ENCODE peak calls at places on chromosomes 2 and 18, in six cellular contexts. E is transverse colon, G is AG04450, I is thyroid gland, T is uterus, B is heart left ventricle. V is an unnamed sample. For H3K27me3, the result is how much of the 10 kb centered on the place peaks cover.

GRCh38 chr2:94986392-94986963 is 39.0 kb upstream of the MAL start:
- DNase-seq in E (peak), G (peak), I (peak), T (no peak), B (no peak), V (peak)

GRCh38 chr2:113240915-113241911 is 37.5 kb downstream of the PAX8 start:
- DNase-seq in E (peak), G (peak), I (peak), T (peak), B (no peak), V (no peak)

GRCh38 chr18:27423581-27423980 is 238.5 kb upstream of the CHST9 start:
- DNase-seq in E (no peak), G (no peak), I (no peak), T (no peak), B (no peak), V (no peak)

GRCh38 chr2:79776461-79777146 is 263.8 kb downstream of the CTNNA2 start:
- DNase-seq in E (no peak), G (no peak), I (no peak), T (no peak), B (no peak), V (no peak)

GRCh38 chr2:834233-834632 is 116.4 kb upstream of the SNTG2 start:
- DNase-seq in E (no peak), G (no peak), I (no peak), T (no peak), B (no peak), V (no peak)

GRCh38 chr2:73998451-73998850 is 13.7 kb downstream of the TET3 start:
- DNase-seq in E (no peak), G (no peak), I (no peak), T (no peak), B (no peak), V (no peak)

GRCh38 chr2:236782938-236783337 is 213.3 kb downstream of the ACKR3 start:
- DNase-seq in E (no peak), G (no peak), I (no peak), T (no peak), B (no peak), V (no peak)

GRCh38 chr18:74734013-74734444 is 136.4 kb downstream of the ZNF407 start:
- DNase-seq in E (no peak), G (no peak), I (no peak), T (no peak), B (no peak), V (no peak)

GRCh38 chr18:69402219-69402989 is 1.7 kb downstream of the DOK6 start:
- DNase-seq in E (no peak), G (no peak), I (peak), T (no peak), B (no peak), V (no peak)

GRCh38 chr2:162221064-162221463 is 22.2 kb downstream of the FAP start:
- DNase-seq in E (peak), G (no peak), I (peak), T (peak), B (peak), V (peak)

GRCh38 chr18:23703057-23703986 is 14.1 kb downstream of the LAMA3 start:
- DNase-seq in E (no peak), G (peak), I (no peak), T (no peak), B (no peak), V (no peak)

GRCh38 chr2:20561703-20562454 is 89.0 kb downstream of the HS1BP3 start:
- DNase-seq in E (no peak), G (no peak), I (no peak), T (peak), B (no peak), V (no peak)

GRCh38 chr2:54866868-54867267 is 143.4 kb downstream of the EML6 start:
- DNase-seq in E (no peak), G (no peak), I (no peak), T (no peak), B (no peak), V (no peak)

GRCh38 chr2:100178085-100178788 is 35.8 kb upstream of the AFF3 start:
- DNase-seq in E (no peak), G (no peak), I (peak), T (no peak), B (no peak), V (peak)

GRCh38 chr2:170965446-170966225 is 36.6 kb downstream of the GORASP2 start:
- DNase-seq in E (no peak), G (no peak), I (no peak), T (no peak), B (no peak), V (no peak)

GRCh38 chr2:106885981-106886915 is at the start of gene ST6GAL2:
- DNase-seq in E (no peak), G (no peak), I (peak), T (no peak), B (no peak), V (no peak)

GRCh38 chr2:73290049-73290839 is 3.1 kb downstream of the EGR4 start:
- DNase-seq in E (peak), G (no peak), I (no peak), T (no peak), B (no peak), V (peak)

GRCh38 chr2:30702694-30703093 is 104.6 kb downstream of the CAPN13 start:
- DNase-seq in E (no peak), G (no peak), I (no peak), T (no peak), B (peak), V (no peak)

GRCh38 chr2:25794544-25795276 is 83.6 kb downstream of the ASXL2 start:
- DNase-seq in E (no peak), G (no peak), I (no peak), T (no peak), B (no peak), V (peak)

GRCh38 chr2:20457027-20457426 is 10.2 kb downstream of the RHOB start:
- DNase-seq in E (no peak), G (no peak), I (no peak), T (no peak), B (no peak), V (no peak)

GRCh38 chr2:128643221-128644065 is 324.8 kb upstream of the HS6ST1 start:
- DNase-seq in E (no peak), G (no peak), I (no peak), T (no peak), B (peak), V (no peak)

GRCh38 chr2:38748391-38748790 is 2.8 kb downstream of the SRSF7 start:
- DNase-seq in E (no peak), G (no peak), I (no peak), T (no peak), B (no peak), V (no peak)

GRCh38 chr2:224466315-224466714 is 64.4 kb upstream of the FAM124B start:
- DNase-seq in E (no peak), G (no peak), I (no peak), T (no peak), B (no peak), V (no peak)

GRCh38 chr2:1595274-1595673 is 149.0 kb downstream of the PXDN start:
- DNase-seq in E (no peak), G (no peak), I (no peak), T (no peak), B (no peak), V (no peak)

GRCh38 chr2:238294046-238294392 is 5.6 kb upstream of the PER2 start:
- DNase-seq in E (no peak), G (no peak), I (no peak), T (no peak), B (no peak), V (no peak)

GRCh38 chr2:199457147-199458016 is at the start of gene SATB2:
- DNase-seq in E (peak), G (no peak), I (no peak), T (no peak), B (no peak), V (peak)

GRCh38 chr2:212549463-212549862 is 10.9 kb upstream of the ERBB4 start:
- DNase-seq in E (no peak), G (no peak), I (no peak), T (no peak), B (no peak), V (no peak)

GRCh38 chr2:46368416-46368815 is 71.2 kb downstream of the EPAS1 start:
- DNase-seq in E (no peak), G (no peak), I (no peak), T (no peak), B (no peak), V (no peak)

GRCh38 chr2:74740395-74741075 is 86.5 kb downstream of the SEMA4F start:
- DNase-seq in E (peak), G (peak), I (no peak), T (no peak), B (peak), V (no peak)

GRCh38 chr2:25323042-25323514 is 18.6 kb downstream of the DNMT3A start:
- DNase-seq in E (no peak), G (no peak), I (no peak), T (no peak), B (no peak), V (no peak)

GRCh38 chr2:66428986-66429612 is 5.8 kb upstream of the MEIS1 start:
- DNase-seq in E (no peak), G (no peak), I (no peak), T (no peak), B (no peak), V (peak)

GRCh38 chr2:157236404-157236803 is 21.1 kb upstream of the GALNT5 start:
- DNase-seq in E (no peak), G (no peak), I (no peak), T (no peak), B (no peak), V (no peak)

GRCh38 chr18:11909597-11910026 is 1.5 kb upstream of the MPPE1 start:
- DNase-seq in E (no peak), G (no peak), I (no peak), T (no peak), B (no peak), V (peak)

GRCh38 chr2:121567957-121568409 is 37.3 kb downstream of the RNU4ATAC start:
- DNase-seq in E (no peak), G (no peak), I (no peak), T (no peak), B (no peak), V (no peak)

GRCh38 chr2:237128026-237128703 is 42.5 kb downstream of the COPS8 start:
- DNase-seq in E (peak), G (peak), I (peak), T (peak), B (peak), V (no peak)

GRCh38 chr2:176163655-176164021 is 6.5 kb downstream of the HOXD3 start:
- DNase-seq in E (no peak), G (no peak), I (no peak), T (no peak), B (no peak), V (no peak)

GRCh38 chr2:176164803-176165597 is 7.9 kb downstream of the HOXD3 start:
- DNase-seq in E (no peak), G (no peak), I (no peak), T (peak), B (no peak), V (no peak)

GRCh38 chr2:176165598-176166055 is 8.5 kb downstream of the HOXD3 start:
- DNase-seq in E (no peak), G (no peak), I (no peak), T (no peak), B (no peak), V (no peak)

GRCh38 chr2:176162911-176163654 is 6.0 kb downstream of the HOXD3 start:
- DNase-seq in E (no peak), G (no peak), I (no peak), T (no peak), B (no peak), V (no peak)

DNA sequence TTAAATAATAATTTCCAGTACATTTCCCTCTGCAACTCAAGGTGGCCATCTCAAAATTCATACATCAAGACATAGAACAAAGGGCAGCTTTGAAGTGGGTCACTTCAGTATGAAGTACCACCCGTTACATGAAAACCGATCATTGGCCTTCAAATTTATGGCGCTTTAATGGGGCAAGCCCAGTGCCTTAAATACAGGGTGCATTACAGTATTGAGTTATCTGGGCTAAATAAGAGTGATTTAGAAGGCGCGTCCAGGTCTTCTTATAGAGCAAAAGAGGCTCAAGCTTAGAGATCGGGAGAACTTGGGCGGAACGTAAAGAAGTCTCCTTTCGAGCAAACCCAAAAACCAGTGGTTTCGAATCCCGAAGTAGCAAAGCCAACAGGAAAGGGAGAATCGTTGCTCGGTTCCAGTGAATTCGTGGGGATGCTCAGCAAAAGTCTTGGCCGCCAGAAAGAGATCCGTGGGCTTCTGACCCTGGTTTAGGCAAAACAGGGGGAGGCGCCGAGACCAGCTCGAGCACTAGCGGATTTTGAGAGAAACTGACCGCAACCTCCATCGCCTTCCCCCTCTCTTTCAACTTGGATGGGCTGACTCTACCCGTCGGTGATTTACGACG is 7.2 kb downstream of the HOXD3 start:
- DNase-seq in E (no peak), G (no peak), I (no peak), T (no peak), B (no peak), V (no peak)
- H3K27me3 ChIP-seq in E (half or more), G (half or more), I (half or more), T (under half), B (half or more), V (under half)

DNA sequence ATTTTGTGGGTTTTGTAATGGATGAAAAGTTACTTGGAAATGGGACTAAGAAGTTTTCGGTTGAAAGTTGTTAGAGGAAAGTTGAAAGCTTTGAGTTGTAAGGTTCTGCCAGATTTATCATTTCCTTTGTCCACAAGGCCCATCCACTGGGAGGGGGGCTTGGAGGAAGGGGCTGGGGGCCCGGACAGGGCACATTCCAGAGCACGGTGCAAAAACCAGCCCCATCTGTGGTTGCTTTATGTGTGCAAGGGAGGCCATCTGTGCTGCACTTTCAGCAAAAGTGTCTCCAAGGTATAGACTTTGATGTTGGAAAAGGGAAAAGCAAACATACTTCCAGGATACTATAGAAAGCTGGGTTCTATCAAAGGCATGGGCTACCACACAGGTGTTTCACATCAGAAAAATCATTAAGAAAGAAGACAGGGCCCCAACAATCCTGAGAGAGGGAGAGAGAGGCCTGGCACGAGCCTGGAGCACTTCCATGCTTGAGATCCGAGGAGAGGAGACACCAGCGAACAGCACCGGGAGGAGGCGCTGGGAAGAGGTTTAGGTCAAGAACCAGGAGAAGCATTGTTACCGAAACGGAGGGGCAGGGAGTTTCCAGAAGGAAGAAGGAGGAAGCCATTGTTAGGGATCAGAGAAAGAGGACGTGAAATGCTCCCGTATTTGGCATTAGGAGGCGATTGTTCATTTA is 244.6 kb downstream of the KLHL29 start:
- DNase-seq in E (no peak), G (no peak), I (no peak), T (no peak), B (no peak), V (no peak)
- H3K27ac ChIP-seq in E (no peak), G (no peak), I (no peak), T (no peak), B (no peak), V (no peak)

GRCh38 chr18:22536558-22536957 is 118.8 kb upstream of the CTAGE1 start:
- DNase-seq in E (no peak), G (no peak), I (no peak), T (no peak), B (no peak), V (no peak)

GRCh38 chr18:22538463-22538862 is 120.7 kb upstream of the CTAGE1 start:
- DNase-seq in E (no peak), G (no peak), I (peak), T (no peak), B (peak), V (no peak)

GRCh38 chr18:22542400-22542835 is 124.7 kb upstream of the CTAGE1 start:
- DNase-seq in E (no peak), G (no peak), I (peak), T (peak), B (peak), V (no peak)

GRCh38 chr18:22541232-22541631 is 123.5 kb upstream of the CTAGE1 start:
- DNase-seq in E (no peak), G (no peak), I (no peak), T (no peak), B (no peak), V (no peak)

DNA sequence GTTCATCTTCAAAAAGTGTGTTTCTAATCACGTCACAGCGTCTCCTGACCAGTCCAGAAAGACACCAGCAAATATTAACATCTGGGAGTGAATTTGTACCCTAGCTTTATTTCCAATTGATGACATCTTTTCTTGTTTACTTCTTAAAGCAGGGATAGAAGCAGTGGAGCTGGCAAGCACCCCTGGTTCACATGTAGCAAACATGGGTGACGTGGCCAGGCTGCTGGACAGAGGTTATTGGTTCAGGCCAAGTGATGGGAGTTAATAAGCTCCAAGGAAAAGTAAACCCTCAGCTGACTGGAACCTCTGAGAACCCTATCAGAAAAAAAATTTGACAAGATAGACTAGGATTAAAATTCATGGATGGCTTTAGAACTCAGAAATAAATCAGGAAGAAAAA is 121.3 kb upstream of the CTAGE1 start:
- DNase-seq in E (no peak), G (no peak), I (peak), T (peak), B (no peak), V (no peak)
- H3K27me3 ChIP-seq in E (under half), G (under half), I (under half), T (under half), B (under half), V (under half)

GRCh38 chr2:71072492-71072891 is 4.0 kb downstream of the NAGK start:
- DNase-seq in E (no peak), G (no peak), I (no peak), T (no peak), B (no peak), V (no peak)
- H3K27ac ChIP-seq in E (peak), G (no peak), I (no peak), T (no peak), B (no peak), V (peak)

DNA sequence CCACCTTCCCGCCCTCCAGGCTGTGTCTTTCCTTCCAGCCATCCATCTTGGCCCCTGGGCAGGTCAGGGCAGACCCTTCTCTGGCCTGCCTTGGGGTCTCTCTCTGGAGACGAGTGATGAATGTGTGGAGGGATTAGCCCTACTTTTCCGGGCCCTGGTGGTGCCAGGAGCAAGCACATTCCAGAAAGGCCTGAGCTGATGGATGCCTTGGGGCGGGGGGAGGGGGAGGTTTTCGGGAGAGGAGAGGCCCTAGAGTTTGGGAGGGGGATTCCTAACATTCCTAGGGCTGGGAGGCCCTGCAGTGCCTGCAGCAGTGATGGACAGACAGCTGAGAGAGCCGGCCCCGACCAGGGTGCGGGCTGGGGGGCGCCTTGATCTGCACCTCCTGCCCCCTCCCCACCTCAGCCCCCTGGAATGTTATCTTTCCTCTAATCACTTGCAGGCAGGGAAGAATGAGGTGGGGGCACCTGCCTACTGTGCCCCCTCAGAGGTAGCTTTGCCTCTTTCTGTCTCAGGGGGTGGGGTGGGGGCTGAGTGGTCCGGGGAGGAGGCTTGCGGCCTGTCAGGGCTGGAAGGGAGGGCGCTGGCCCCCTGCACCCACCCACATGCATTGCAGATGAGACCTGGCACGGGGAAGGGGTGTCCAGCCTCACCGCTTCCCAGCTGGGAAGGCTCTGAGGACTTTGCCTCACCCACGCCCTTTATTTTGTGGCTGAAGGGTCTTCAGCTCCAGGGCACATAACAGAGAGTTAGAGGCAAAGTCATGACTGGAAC is 156.2 kb downstream of the DDX1 start:
- DNase-seq in E (no peak), G (no peak), I (no peak), T (no peak), B (no peak), V (no peak)
- H3K27me3 ChIP-seq in E (under half), G (under half), I (under half), T (under half), B (under half), V (under half)

DNA sequence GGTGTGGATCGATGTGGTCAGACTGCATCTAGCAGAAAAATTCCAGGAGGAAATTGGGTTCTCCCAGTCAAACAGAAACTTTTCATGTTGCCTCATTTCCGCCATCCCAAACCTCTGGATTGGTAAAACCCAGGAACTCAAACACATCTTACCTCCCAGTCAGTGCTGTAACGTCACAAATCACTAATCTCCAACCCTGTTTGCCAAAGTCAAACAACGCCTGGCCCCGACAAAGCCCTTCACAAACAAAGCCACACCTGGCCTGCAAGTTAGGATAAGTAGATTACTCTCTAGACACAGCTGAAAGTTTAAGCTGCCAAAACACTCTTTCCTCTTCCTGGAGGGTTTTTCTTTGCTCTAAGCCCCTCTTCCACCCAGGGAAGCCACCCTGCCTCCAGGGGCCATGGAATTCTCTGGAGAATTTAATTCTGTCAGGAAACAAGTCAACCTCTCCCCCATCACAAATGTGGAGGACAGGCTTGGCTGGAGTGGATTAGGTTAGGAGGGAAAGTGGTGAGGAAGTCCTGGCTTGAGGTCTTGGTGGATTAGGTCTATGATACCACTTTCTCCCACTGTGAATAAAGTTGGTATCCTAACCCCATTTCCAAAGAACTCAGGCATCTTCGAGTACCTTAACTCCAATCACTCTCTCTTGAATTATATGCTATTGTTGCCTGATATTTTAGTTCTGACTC is 86.7 kb downstream of the LYPD6B start:
- DNase-seq in E (peak), G (no peak), I (no peak), T (no peak), B (no peak), V (no peak)
- H3K27ac ChIP-seq in E (no peak), G (no peak), I (no peak), T (no peak), B (no peak), V (no peak)

GRCh38 chr2:5691659-5692529 is at the start of gene SOX11:
- DNase-seq in E (peak), G (peak), I (peak), T (no peak), B (no peak), V (no peak)
- H3K27me3 ChIP-seq in E (half or more), G (under half), I (under half), T (under half), B (half or more), V (under half)